ENCODE peak calls at places on chromosomes 12 and 14, in four cellular contexts. P, I, R and M are unnamed samples. For H3K4me1, the result is how much of the 10 kb centered on the place peaks cover.

GRCh38 chr12:86698581-86698980 is 442.4 kb upstream of the MGAT4C start:
- DNase-seq in P (no peak), I (no peak), R (no peak), M (no peak)

GRCh38 chr14:29895591-29896043 is 32.0 kb downstream of the PRKD1 start:
- DNase-seq in P (no peak), I (no peak), R (no peak), M (no peak)

GRCh38 chr12:32400114-32400672 is 835 bp downstream of the FGD4 start:
- DNase-seq in R (no peak), P (no peak), I (peak), M (peak)

GRCh38 chr14:90514015-90514398 is 117.2 kb downstream of the CALM1 start:
- DNase-seq in R (no peak), I (no peak), P (no peak), M (no peak)

GRCh38 chr14:68557648-68558047 is 235.2 kb downstream of the ZFP36L1 start:
- DNase-seq in I (no peak), R (peak), P (no peak), M (no peak)

GRCh38 chr12:40010899-40011774 is 94.7 kb downstream of the SLC2A13 start:
- DNase-seq in R (peak), I (peak), P (peak), M (peak)

GRCh38 chr12:108773798-108774788 is 42.8 kb upstream of the CORO1C start:
- DNase-seq in R (no peak), I (no peak), P (peak), M (peak)

GRCh38 chr12:92424338-92424737 is 278.5 kb upstream of the PLEKHG7 start:
- DNase-seq in P (no peak), I (no peak), R (no peak), M (peak)

GRCh38 chr14:104292084-104292970 is 153.9 kb downstream of the KIF26A start:
- DNase-seq in P (no peak), I (no peak), R (no peak), M (no peak)

GRCh38 chr12:30996752-30997151 is 70.2 kb downstream of the TSPAN11 start:
- DNase-seq in R (no peak), P (no peak), I (no peak), M (no peak)

GRCh38 chr14:36226164-36226563 is 49.6 kb upstream of the PTCSC3 start:
- DNase-seq in R (no peak), P (no peak), I (no peak), M (no peak)

GRCh38 chr14:106268013-106268727 is 741.8 kb downstream of the TMEM121 start:
- DNase-seq in I (no peak), R (peak), P (no peak), M (peak)

GRCh38 chr14:29643415-29644206 is 284.0 kb downstream of the PRKD1 start:
- DNase-seq in P (no peak), R (no peak), I (no peak), M (no peak)

GRCh38 chr14:103732868-103733626 is 17.4 kb downstream of the ZFYVE21 start:
- DNase-seq in R (no peak), P (no peak), I (no peak), M (no peak)

GRCh38 chr12:12367096-12367998 is 10.5 kb downstream of the BORCS5 start:
- DNase-seq in R (no peak), P (no peak), I (no peak), M (no peak)

GRCh38 chr12:59403259-59403932 is 192.4 kb upstream of the SLC16A7 start:
- DNase-seq in I (peak), P (peak), R (peak), M (peak)

GRCh38 chr12:48004039-48004940 is at the start of gene COL2A1:
- DNase-seq in R (peak), P (no peak), I (no peak), M (peak)

GRCh38 chr12:1767407-1768090 is 52.8 kb upstream of the LRTM2 start:
- DNase-seq in R (no peak), P (no peak), I (no peak), M (no peak)

GRCh38 chr14:70096866-70097265 is 91.9 kb downstream of the SLC8A3 start:
- DNase-seq in I (no peak), R (no peak), P (no peak), M (no peak)

GRCh38 chr14:94663965-94664704 is 51.9 kb downstream of the SERPINA3 start:
- DNase-seq in I (no peak), R (no peak), P (no peak), M (no peak)

GRCh38 chr12:27525373-27525772 is 1.4 kb downstream of the PPFIBP1 start:
- DNase-seq in R (no peak), P (no peak), I (no peak), M (peak)

DNA sequence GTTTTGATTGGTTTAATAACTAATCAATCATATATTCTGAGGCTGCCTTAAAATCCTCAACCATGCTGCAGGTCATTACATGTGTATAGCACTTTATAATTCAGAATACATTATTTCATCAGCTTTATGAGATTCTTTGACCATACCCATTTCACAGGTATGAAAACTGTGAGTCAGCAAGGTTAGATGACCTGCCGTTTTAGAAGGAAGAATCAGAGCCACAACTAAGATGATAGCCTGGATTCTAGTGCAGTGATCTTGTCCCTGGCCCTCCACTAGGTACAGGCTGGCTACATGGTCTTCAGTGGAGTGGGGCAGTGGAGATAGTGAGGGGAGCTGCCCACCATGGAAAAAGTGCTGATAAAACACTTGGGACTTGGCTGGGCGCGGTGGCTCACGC is 154.4 kb upstream of the MAX start:
- DNase-seq in I (no peak), P (no peak), R (no peak), M (no peak)
- H3K4me1 ChIP-seq in I (under half), P (under half), R (under half), M (under half)

GRCh38 chr12:53963434-53964314 is 9.0 kb downstream of the HOXC12 start:
- DNase-seq in I (no peak), R (no peak), P (no peak), M (no peak)
- H3K4me3 ChIP-seq in I (no peak), R (no peak), P (no peak), M (no peak)

DNA sequence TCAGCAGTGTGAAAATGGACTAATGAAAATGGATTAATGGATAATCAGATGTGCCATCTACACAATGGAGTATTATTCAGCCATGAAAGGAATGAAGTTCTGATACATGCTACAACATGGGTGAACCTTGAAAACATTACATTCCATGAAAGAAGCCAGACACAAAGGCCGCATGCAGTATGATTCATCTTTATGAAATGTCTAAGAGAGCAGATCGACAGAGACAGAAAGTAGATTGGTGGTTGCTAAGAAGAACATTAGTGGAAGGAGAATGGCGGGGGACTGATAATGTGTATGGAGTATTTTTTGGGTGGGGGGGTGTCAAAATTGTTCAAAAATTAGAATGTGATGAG is 47.3 kb downstream of the PRKAB1 start:
- DNase-seq in I (no peak), R (no peak), P (no peak), M (no peak)
- H3K4me1 ChIP-seq in I (under half), R (under half), P (under half), M (under half)

GRCh38 chr12:2957816-2958431 is 1.3 kb upstream of the TEAD4 start:
- DNase-seq in I (no peak), P (no peak), R (no peak), M (no peak)

GRCh38 chr12:2959508-2960431 is 573 bp downstream of the TEAD4 start:
- DNase-seq in R (peak), I (no peak), P (peak), M (peak)

GRCh38 chr12:2960432-2960956 is 1.3 kb downstream of the TEAD4 start:
- DNase-seq in R (peak), I (no peak), P (no peak), M (peak)

GRCh38 chr12:2959194-2959507 is at the start of gene TEAD4:
- DNase-seq in R (peak), P (peak), I (peak), M (peak)

DNA sequence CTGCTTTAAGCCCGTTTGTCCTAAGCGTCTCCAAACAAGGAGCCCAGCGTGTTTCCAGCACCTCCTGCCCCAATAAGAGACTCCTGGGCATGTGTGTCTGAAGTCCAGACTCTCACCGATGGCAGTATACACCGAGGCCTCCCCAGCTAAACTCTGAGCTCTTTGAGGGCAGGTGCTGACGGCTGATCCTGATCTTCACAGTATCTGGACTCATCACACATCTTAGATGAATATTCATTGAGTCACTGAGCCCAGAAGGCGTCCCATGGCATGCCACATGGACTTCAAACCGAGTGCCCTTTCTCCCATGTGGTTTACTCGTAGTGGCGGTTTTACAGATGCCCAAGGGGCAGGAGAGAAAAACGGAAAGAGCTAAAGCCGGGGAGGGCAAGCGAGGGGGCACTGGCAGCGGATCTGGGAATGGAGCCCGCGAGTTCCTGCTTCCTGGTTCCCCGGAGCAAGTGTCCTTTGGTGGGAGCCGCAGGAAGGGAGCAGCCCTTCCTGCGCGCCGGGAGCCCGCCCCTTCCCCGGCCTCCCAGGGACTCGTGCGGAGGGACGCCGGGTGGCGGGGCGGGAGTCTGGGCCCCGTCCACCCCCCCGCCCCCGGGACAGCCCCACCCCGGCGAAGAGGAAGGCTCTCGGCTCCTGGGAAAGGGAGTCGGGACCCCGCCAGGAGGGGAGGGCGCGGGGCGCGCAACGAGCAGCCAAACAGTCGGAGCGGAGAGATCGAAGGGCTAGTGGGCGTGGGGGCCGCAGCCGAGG is 584 bp upstream of the TEAD4 start:
- DNase-seq in I (peak), P (peak), R (no peak), M (peak)
- H3K4me3 ChIP-seq in I (peak), P (peak), R (no peak), M (peak)

DNA sequence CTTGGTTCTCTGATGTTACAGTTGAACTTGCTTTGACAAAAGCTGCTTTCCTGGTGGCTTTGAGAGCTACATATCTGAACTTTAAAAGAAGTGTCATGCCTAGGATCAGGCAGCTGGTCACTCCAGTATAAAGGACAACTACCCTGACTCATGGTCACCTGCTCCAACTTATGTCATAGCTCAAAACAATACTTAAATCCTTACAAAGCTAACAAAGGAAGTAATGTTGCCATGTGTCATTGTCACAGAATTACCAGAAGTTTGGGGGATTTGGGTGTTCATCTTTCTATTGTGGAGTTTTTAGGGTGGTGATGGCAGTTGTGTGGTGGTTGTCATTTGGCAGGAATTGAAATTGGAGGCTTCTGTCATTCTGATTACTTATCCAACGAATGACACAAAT is 1.8 kb upstream of the TCP11L2 start:
- DNase-seq in R (no peak), P (no peak), I (no peak), M (no peak)
- H3K4me1 ChIP-seq in R (under half), P (under half), I (under half), M (under half)

DNA sequence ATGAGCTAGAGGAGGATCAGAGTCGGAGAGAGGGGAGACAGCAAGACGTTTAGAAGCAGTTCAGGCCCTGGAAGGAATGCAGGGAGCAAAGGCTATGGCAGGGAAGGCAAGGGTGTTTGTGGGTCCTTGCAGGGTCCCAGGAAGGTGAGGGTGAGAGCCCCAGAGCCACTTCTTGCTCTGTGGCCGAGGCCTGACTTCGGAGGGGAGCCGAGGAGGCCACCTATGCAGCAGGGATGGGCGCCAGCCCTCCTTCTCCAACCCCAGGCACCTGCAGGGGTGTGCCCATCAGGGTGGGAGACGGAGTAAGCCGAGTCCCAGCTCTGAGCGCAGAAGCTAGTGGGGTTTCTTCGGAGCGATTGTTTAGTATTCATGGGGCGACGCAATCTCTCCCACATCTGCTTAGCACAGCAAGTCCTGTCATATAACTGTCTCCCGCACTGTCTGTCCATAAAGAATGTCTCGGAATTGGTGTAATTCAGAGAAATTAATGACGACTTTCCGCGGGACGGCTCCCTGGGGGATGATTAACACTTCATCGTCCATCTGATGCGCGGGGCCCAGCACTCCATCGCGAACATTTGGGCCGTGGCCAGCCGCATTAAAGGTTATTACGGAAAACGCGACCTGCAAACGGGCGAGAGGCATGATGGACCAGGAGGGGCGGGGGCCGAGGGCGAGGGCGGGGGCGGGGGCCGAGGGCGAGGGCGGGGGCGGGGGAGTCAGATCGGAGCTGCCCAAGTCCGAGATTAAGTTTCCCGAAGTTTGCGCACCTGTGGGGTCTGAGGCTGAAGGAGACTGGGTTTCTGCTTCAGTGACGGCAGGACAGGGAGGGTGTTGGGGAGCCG is 12.3 kb upstream of the CALCOCO1 start:
- DNase-seq in R (no peak), I (no peak), P (no peak), M (peak)
- H3K4me3 ChIP-seq in R (peak), I (no peak), P (no peak), M (no peak)